ENCODE peak calls at places on chromosome 7, in four cellular contexts. U is colonic mucosa, P is GM12865, A is HCT116. Z is an unnamed sample.

GRCh38 chr7:45720989-45721388 is 146.8 kb downstream of the ADCY1 start:
- DNase-seq in U (no peak), P (no peak), A (no peak), Z (no peak)

GRCh38 chr7:74164985-74165456 is 9.1 kb upstream of the EIF4H start:
- DNase-seq in U (no peak), P (no peak), A (no peak), Z (peak)

GRCh38 chr7:88169717-88170320 is 50.0 kb downstream of the SRI start:
- DNase-seq in U (no peak), P (peak), A (no peak), Z (no peak)

GRCh38 chr7:34162676-34163075 is 257.3 kb downstream of the BMPER start:
- DNase-seq in U (no peak), P (no peak), A (no peak), Z (no peak)

GRCh38 chr7:139797607-139798006 is 19.8 kb upstream of the HIPK2 start:
- DNase-seq in U (no peak), P (no peak), A (no peak), Z (no peak)

GRCh38 chr7:2038876-2039728 is 193.6 kb downstream of the MAD1L1 start:
- DNase-seq in U (no peak), P (peak), A (no peak), Z (no peak)

GRCh38 chr7:41065663-41066062 is 637.2 kb downstream of the INHBA start:
- DNase-seq in U (peak), P (no peak), A (no peak), Z (no peak)

GRCh38 chr7:102424787-102425218 is 8.6 kb upstream of the ORAI2 start:
- DNase-seq in U (no peak), P (peak), A (no peak), Z (no peak)

GRCh38 chr7:90119178-90119971 is 34.9 kb upstream of the STEAP1 start:
- DNase-seq in U (peak), P (no peak), A (no peak), Z (peak)
- H3K4me3 ChIP-seq in U (peak), P (no peak), A (no peak), Z (peak)

DNA sequence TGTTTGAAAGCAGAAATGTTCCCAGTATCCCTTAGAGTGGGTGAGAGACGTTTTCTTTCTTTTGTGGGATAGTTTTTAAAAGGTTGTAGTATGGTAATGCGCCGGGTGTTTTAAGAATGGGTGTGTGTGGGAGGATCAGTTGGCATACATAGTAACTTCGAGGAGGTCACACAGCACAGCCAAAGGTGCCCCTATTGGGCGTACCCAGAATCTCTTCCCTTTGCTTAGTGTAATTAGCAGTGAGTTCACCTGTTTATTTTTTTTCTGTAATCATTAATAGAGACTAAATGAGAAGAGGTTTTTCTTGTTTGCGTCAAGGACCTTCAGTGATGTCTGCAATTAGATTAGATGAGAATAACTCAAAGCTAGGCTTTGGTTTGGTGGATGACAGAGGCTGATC is 1.5 kb downstream of the PLEKHA8 start:
- DNase-seq in U (peak), P (peak), A (no peak), Z (no peak)
- H3K4me3 ChIP-seq in U (peak), P (peak), A (peak), Z (no peak)

GRCh38 chr7:30116771-30117170 is 18.0 kb upstream of the MTURN start:
- DNase-seq in U (no peak), P (no peak), A (no peak), Z (no peak)
- H3K4me3 ChIP-seq in U (no peak), P (no peak), A (no peak), Z (no peak)

DNA sequence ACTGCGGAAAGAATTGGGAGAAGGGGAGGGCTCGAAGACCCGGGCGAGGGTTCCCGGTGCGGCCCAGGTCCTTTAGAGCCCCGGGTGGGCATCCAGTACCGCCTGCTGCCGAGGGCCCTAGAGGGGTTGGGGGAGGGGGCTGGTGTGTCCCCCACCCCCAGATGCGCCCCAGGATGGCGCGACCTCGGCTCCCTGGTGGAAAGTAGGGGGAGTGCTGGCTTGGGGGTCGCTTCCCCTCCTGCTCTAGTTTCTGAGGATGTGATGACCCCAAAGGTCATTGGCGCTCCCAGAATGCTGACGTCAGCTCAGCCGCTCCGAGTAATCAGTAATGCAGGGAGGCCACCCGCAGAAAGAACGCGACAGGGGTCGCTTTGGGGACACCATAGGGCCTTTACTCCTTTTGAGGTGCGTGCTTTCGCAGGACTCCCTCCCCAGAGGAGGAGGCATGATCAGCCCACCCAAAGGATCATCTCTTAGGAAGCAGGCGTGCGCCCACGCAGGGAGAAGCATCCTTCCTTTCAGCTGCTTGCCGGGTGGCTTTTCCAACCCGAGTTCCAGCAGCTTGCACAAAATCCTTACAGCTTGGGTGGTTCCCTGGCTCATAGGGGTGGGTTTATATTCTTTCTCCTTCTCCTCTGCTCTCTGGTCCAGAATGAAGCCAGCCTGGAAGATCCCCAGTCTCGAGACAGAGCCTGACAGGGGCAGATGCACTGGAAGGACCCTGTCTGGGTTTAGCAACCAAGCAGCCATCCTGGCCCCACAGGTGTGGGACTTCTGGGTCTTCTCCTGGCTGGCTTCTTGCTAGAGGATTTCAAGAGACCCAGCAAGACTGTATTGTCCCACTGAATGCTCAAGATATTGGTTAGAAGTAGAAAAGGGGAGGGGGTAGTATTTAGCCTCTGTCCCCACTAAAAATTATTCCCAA is 1.3 kb upstream of the PRKAG2 start:
- DNase-seq in U (peak), P (no peak), A (no peak), Z (no peak)
- H3K4me3 ChIP-seq in U (peak), P (no peak), A (no peak), Z (no peak)

DNA sequence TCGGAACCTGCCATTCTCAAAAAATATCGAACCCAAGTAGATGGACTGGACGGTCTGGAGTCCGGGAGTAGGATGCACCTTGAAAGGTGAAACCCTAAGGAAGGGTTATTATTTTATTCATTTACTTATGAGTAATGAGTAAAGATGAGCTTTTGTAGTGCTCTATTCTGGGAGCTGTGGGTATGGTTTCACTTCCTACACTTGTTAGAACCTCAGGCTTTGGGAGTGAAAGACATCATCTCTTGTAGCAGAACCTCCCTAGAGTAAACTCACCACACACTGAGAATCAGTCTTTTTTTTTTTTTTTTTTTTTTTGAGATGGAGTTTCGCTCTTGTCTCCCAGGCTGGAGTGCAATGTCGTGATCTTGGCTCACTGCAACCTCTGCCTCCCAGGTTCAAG is 389.4 kb upstream of the AUTS2 start:
- DNase-seq in U (no peak), P (peak), A (no peak), Z (no peak)
- H3K4me3 ChIP-seq in U (no peak), P (no peak), A (no peak), Z (no peak)

GRCh38 chr7:22662031-22662430 is 65.0 kb upstream of the IL6 start:
- DNase-seq in U (no peak), P (peak), A (no peak), Z (no peak)

GRCh38 chr7:22663721-22664120 is 63.3 kb upstream of the IL6 start:
- DNase-seq in U (no peak), P (no peak), A (no peak), Z (no peak)

GRCh38 chr7:22662490-22663145 is 64.4 kb upstream of the IL6 start:
- DNase-seq in U (no peak), P (peak), A (no peak), Z (no peak)

GRCh38 chr7:22664988-22665798 is 61.8 kb upstream of the IL6 start:
- DNase-seq in U (no peak), P (no peak), A (no peak), Z (no peak)

GRCh38 chr7:22663319-22663718 is 63.7 kb upstream of the IL6 start:
- DNase-seq in U (no peak), P (no peak), A (no peak), Z (no peak)
- H3K4me3 ChIP-seq in U (no peak), P (no peak), A (no peak), Z (no peak)

GRCh38 chr7:128201690-128202085 is 39.4 kb upstream of the LEP start:
- DNase-seq in U (no peak), P (no peak), A (no peak), Z (no peak)
- H3K4me3 ChIP-seq in U (peak), P (no peak), A (no peak), Z (no peak)

GRCh38 chr7:141975806-141976523 is 2.4 kb upstream of the TAS2R38 start:
- DNase-seq in U (peak), P (peak), A (peak), Z (peak)

GRCh38 chr7:141974831-141975230 is 1.3 kb upstream of the TAS2R38 start:
- DNase-seq in U (peak), P (peak), A (peak), Z (no peak)

GRCh38 chr7:141979611-141980010 is 6.0 kb upstream of the TAS2R38 start:
- DNase-seq in U (no peak), P (no peak), A (no peak), Z (no peak)

GRCh38 chr7:141978351-141978750 is 4.8 kb upstream of the TAS2R38 start:
- DNase-seq in U (no peak), P (no peak), A (no peak), Z (no peak)

GRCh38 chr7:141976524-141977245 is 3.1 kb upstream of the TAS2R38 start:
- DNase-seq in U (no peak), P (no peak), A (no peak), Z (no peak)
- H3K4me3 ChIP-seq in U (no peak), P (no peak), A (no peak), Z (no peak)

GRCh38 chr7:92717601-92717981 is 118.8 kb downstream of the CDK6 start:
- DNase-seq in U (no peak), P (no peak), A (no peak), Z (no peak)

GRCh38 chr7:92714767-92715166 is 121.6 kb downstream of the CDK6 start:
- DNase-seq in U (no peak), P (no peak), A (no peak), Z (no peak)

GRCh38 chr7:92715963-92716362 is 120.4 kb downstream of the CDK6 start:
- DNase-seq in U (no peak), P (no peak), A (no peak), Z (no peak)

GRCh38 chr7:92717982-92718716 is 118.2 kb downstream of the CDK6 start:
- DNase-seq in U (peak), P (peak), A (no peak), Z (peak)

GRCh38 chr7:92716825-92717580 is 119.4 kb downstream of the CDK6 start:
- DNase-seq in U (no peak), P (no peak), A (no peak), Z (no peak)
- H3K4me3 ChIP-seq in U (peak), P (no peak), A (no peak), Z (no peak)

GRCh38 chr7:100835903-100836811 is 8.8 kb upstream of the EPHB4 start:
- DNase-seq in U (peak), P (no peak), A (no peak), Z (peak)
- H3K4me3 ChIP-seq in U (no peak), P (no peak), A (no peak), Z (no peak)

Z was measured in adrenal gland.